ENCODE peak calls at places on chromosomes 1 and 21, in ten cellular contexts. A is heart left ventricle; M is CD8-positive, alpha-beta memory T cell; S is small intestine; N is GM23338; Q is spleen; Y is IMR-90; Z is uterus; B is lung; G is mammary epithelial cell. K is an unnamed sample. For H3K36me3, the result is how much of the 10 kb centered on the place peaks cover.

GRCh38 chr1:117659565-117660264 is 53.9 kb downstream of the TENT5C start:
- DNase-seq in A (no peak), M (no peak), S (no peak), N (no peak), Q (peak), Y (no peak), Z (no peak), B (no peak), G (no peak), K (no peak)

GRCh38 chr1:88892146-88892877 is 945 bp upstream of the GTF2B start:
- DNase-seq in A (no peak), M (no peak), S (peak), N (peak), Q (no peak), Y (peak), Z (no peak), B (no peak), G (peak), K (no peak)

GRCh38 chr21:23152130-23152529 is 2153.9 kb downstream of the NCAM2 start:
- DNase-seq in A (no peak), M (no peak), S (no peak), N (no peak), Q (no peak), Y (no peak), Z (no peak), B (no peak), G (no peak), K (no peak)

GRCh38 chr1:224623743-224624333 is 7.7 kb downstream of the CNIH3 start:
- DNase-seq in A (no peak), M (peak), S (peak), N (no peak), Q (no peak), Y (peak), Z (no peak), B (no peak), G (peak), K (no peak)

GRCh38 chr1:178371999-178372398 is 124.8 kb downstream of the CLEC20A start:
- DNase-seq in A (no peak), M (no peak), S (no peak), N (peak), Q (no peak), Y (no peak), Z (no peak), B (no peak), G (no peak), K (no peak)

GRCh38 chr1:116407033-116407432 is 34.0 kb downstream of the ATP1A1 start:
- DNase-seq in A (no peak), M (no peak), S (no peak), N (no peak), Q (no peak), Y (no peak), Z (no peak), B (no peak), G (no peak), K (no peak)

GRCh38 chr1:183593356-183593755 is 3.1 kb upstream of the NCF2 start:
- DNase-seq in A (no peak), M (no peak), S (no peak), N (no peak), Q (no peak), Y (no peak), Z (no peak), B (no peak), G (no peak), K (no peak)

GRCh38 chr1:5973771-5974170 is 18.5 kb downstream of the NPHP4 start:
- DNase-seq in A (peak), M (no peak), S (no peak), N (no peak), Q (peak), Y (no peak), Z (no peak), B (no peak), G (no peak), K (no peak)

GRCh38 chr1:7971024-7971423 is 9.5 kb downstream of the PARK7 start:
- DNase-seq in A (no peak), M (no peak), S (no peak), N (no peak), Q (no peak), Y (no peak), Z (no peak), B (no peak), G (no peak), K (peak)

GRCh38 chr1:94236630-94237290 is 624 bp downstream of the ARHGAP29 start:
- DNase-seq in A (no peak), M (no peak), S (peak), N (peak), Q (no peak), Y (peak), Z (peak), B (peak), G (peak), K (peak)

GRCh38 chr1:4137621-4138390 is 237.7 kb upstream of the C1orf174 start:
- DNase-seq in A (no peak), M (no peak), S (no peak), N (no peak), Q (peak), Y (no peak), Z (no peak), B (no peak), G (no peak), K (no peak)

GRCh38 chr1:235127774-235128452 is 724 bp downstream of the TOMM20 start:
- DNase-seq in A (no peak), M (no peak), S (peak), N (no peak), Q (no peak), Y (no peak), Z (no peak), B (no peak), G (peak), K (no peak)

GRCh38 chr1:180145446-180145845 is 9.2 kb upstream of the QSOX1 start:
- DNase-seq in A (no peak), M (no peak), S (no peak), N (no peak), Q (no peak), Y (no peak), Z (no peak), B (no peak), G (no peak), K (no peak)

GRCh38 chr1:205772607-205773032 is 2.7 kb downstream of the RAB29 start:
- DNase-seq in A (no peak), M (no peak), S (no peak), N (no peak), Q (no peak), Y (peak), Z (no peak), B (no peak), G (no peak), K (no peak)

GRCh38 chr1:234309598-234310459 is 63.4 kb upstream of the COA6 start:
- DNase-seq in A (peak), M (peak), S (peak), N (peak), Q (peak), Y (peak), Z (no peak), B (peak), G (peak), K (peak)

GRCh38 chr1:25086518-25087079 is 145.7 kb downstream of the SYF2 start:
- DNase-seq in A (no peak), M (no peak), S (no peak), N (no peak), Q (peak), Y (no peak), Z (no peak), B (no peak), G (no peak), K (no peak)

GRCh38 chr21:44466351-44466954 is 11.1 kb downstream of the LRRC3 start:
- DNase-seq in A (no peak), M (no peak), S (no peak), N (no peak), Q (no peak), Y (no peak), Z (no peak), B (no peak), G (no peak), K (no peak)

GRCh38 chr1:170576980-170577379 is 45.0 kb downstream of the GORAB start:
- DNase-seq in A (no peak), M (no peak), S (no peak), N (no peak), Q (no peak), Y (no peak), Z (no peak), B (no peak), G (no peak), K (no peak)

GRCh38 chr1:27149714-27150113 is 5.2 kb downstream of the SLC9A1 start:
- DNase-seq in A (no peak), M (no peak), S (no peak), N (no peak), Q (no peak), Y (no peak), Z (no peak), B (no peak), G (no peak), K (no peak)
- H3K4me3 ChIP-seq in A (no peak), M (no peak), S (no peak), N (no peak), Q (no peak), Y (no peak), Z (no peak), B (no peak), G (no peak), K (no peak)

GRCh38 chr1:45009956-45010854 is 919 bp downstream of the HECTD3 start:
- DNase-seq in A (no peak), M (no peak), S (peak), N (peak), Q (peak), Y (no peak), Z (no peak), B (no peak), G (peak), K (no peak)

GRCh38 chr1:45009296-45009865 is 1.7 kb downstream of the HECTD3 start:
- DNase-seq in A (no peak), M (no peak), S (no peak), N (no peak), Q (no peak), Y (no peak), Z (no peak), B (peak), G (no peak), K (no peak)

GRCh38 chr1:45007311-45007710 is 3.8 kb downstream of the HECTD3 start:
- DNase-seq in A (no peak), M (no peak), S (no peak), N (no peak), Q (no peak), Y (no peak), Z (no peak), B (no peak), G (no peak), K (no peak)

GRCh38 chr1:45008076-45008475 is 3.0 kb downstream of the HECTD3 start:
- DNase-seq in A (no peak), M (no peak), S (no peak), N (no peak), Q (no peak), Y (no peak), Z (no peak), B (no peak), G (no peak), K (no peak)

GRCh38 chr1:45008516-45008915 is 2.6 kb downstream of the HECTD3 start:
- DNase-seq in A (no peak), M (no peak), S (no peak), N (no peak), Q (no peak), Y (no peak), Z (no peak), B (peak), G (no peak), K (no peak)
- H3K36me3 ChIP-seq in A (half or more), M (half or more), S (under half), N (under half), Q (half or more), Y (half or more), Z (under half), B (under half), G (under half), K (under half)

GRCh38 chr1:226882631-226883409 is 12.4 kb downstream of the PSEN2 start:
- DNase-seq in A (no peak), M (no peak), S (peak), N (no peak), Q (peak), Y (peak), Z (no peak), B (no peak), G (no peak), K (no peak)

GRCh38 chr1:226882187-226882586 is 11.8 kb downstream of the PSEN2 start:
- DNase-seq in A (no peak), M (no peak), S (peak), N (no peak), Q (peak), Y (no peak), Z (no peak), B (no peak), G (no peak), K (no peak)

GRCh38 chr1:226880372-226881287 is 10.2 kb downstream of the PSEN2 start:
- DNase-seq in A (no peak), M (no peak), S (no peak), N (no peak), Q (peak), Y (no peak), Z (no peak), B (no peak), G (no peak), K (no peak)

GRCh38 chr1:226883630-226884029 is 13.2 kb downstream of the PSEN2 start:
- DNase-seq in A (no peak), M (no peak), S (no peak), N (no peak), Q (peak), Y (no peak), Z (no peak), B (no peak), G (no peak), K (no peak)

GRCh38 chr1:226881515-226882185 is 11.2 kb downstream of the PSEN2 start:
- DNase-seq in A (no peak), M (no peak), S (no peak), N (no peak), Q (peak), Y (no peak), Z (no peak), B (no peak), G (no peak), K (no peak)
- H3K4me3 ChIP-seq in A (no peak), M (no peak), S (no peak), N (no peak), Q (no peak), Y (no peak), Z (no peak), B (no peak), G (no peak), K (no peak)

DNA sequence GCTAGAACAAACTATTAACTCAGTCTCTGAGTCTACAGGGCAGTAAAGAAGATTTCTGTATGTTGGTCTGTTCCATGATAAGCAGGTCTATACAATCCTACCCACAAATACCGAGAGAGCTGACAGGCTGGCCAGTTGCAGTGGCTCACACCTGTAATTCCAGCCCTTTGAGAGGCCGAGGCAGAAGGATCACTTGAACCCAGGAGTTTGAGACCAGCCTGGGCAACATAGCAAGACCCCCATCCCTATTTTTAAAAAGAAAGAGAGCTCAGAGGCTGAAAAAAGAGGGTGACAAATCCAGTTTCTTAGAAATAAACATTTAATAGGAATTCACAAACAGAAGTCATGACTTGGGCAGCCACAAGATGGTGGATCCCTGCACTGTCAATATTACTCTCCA is 66.9 kb downstream of the SLC16A1 start:
- DNase-seq in A (no peak), M (no peak), S (no peak), N (no peak), Q (no peak), Y (no peak), Z (no peak), B (no peak), G (no peak), K (no peak)
- H3K36me3 ChIP-seq in A (under half), M (under half), S (under half), N (under half), Q (under half), Y (under half), Z (under half), B (under half), G (under half), K (under half)

K was measured in prostate gland.